ENCODE peak calls at places on chromosomes 13 and 19, in seven cellular contexts. One of them, this sample, is unnamed.

GRCh38 chr19:3507371-3508120 is 1.4 kb downstream of the FZR1 start:
- DNase-seq in progenitor cell of endocrine pancreas: no peak
- DNase-seq in activated CD4-positive, alpha-beta T cell treated with anti-CD3 and anti-CD28 coated beads for 24 hours: no peak
- DNase-seq in nephron progenitor cell: peak
- DNase-seq in stimulated activated CD4-positive, alpha-beta T cell treated with anti-CD3 and anti-CD28 coated beads, Interleukin-4, amount 100 ng/mL, for 1 hour: peak
- DNase-seq in activated CD8-positive, alpha-beta memory T cell treated with anti-CD3 and anti-CD28 coated beads for 4 hours: no peak
- DNase-seq in body of pancreas: peak
- DNase-seq in this sample: no peak

GRCh38 chr19:40445945-40446784 is 2.0 kb upstream of the SERTAD3 start:
- DNase-seq in body of pancreas: no peak
- DNase-seq in activated CD8-positive, alpha-beta memory T cell treated with anti-CD3 and anti-CD28 coated beads for 4 hours: no peak
- DNase-seq in stimulated activated CD4-positive, alpha-beta T cell treated with anti-CD3 and anti-CD28 coated beads, Interleukin-4, amount 100 ng/mL, for 1 hour: no peak
- DNase-seq in activated CD4-positive, alpha-beta T cell treated with anti-CD3 and anti-CD28 coated beads for 24 hours: no peak
- DNase-seq in nephron progenitor cell: peak
- DNase-seq in progenitor cell of endocrine pancreas: no peak
- DNase-seq in this sample: no peak

GRCh38 chr13:20997301-20998061 is 63.9 kb downstream of the LATS2 start:
- DNase-seq in nephron progenitor cell: no peak
- DNase-seq in body of pancreas: no peak
- DNase-seq in activated CD8-positive, alpha-beta memory T cell treated with anti-CD3 and anti-CD28 coated beads for 4 hours: no peak
- DNase-seq in stimulated activated CD4-positive, alpha-beta T cell treated with anti-CD3 and anti-CD28 coated beads, Interleukin-4, amount 100 ng/mL, for 1 hour: no peak
- DNase-seq in progenitor cell of endocrine pancreas: no peak
- DNase-seq in activated CD4-positive, alpha-beta T cell treated with anti-CD3 and anti-CD28 coated beads for 24 hours: no peak
- DNase-seq in this sample: no peak

GRCh38 chr19:18730885-18731513 is 47.5 kb downstream of the CRTC1 start:
- DNase-seq in body of pancreas: no peak
- DNase-seq in activated CD4-positive, alpha-beta T cell treated with anti-CD3 and anti-CD28 coated beads for 24 hours: no peak
- DNase-seq in nephron progenitor cell: no peak
- DNase-seq in progenitor cell of endocrine pancreas: no peak
- DNase-seq in stimulated activated CD4-positive, alpha-beta T cell treated with anti-CD3 and anti-CD28 coated beads, Interleukin-4, amount 100 ng/mL, for 1 hour: no peak
- DNase-seq in activated CD8-positive, alpha-beta memory T cell treated with anti-CD3 and anti-CD28 coated beads for 4 hours: no peak
- DNase-seq in this sample: no peak

GRCh38 chr19:15418112-15418587 is 638 bp downstream of the AKAP8L start:
- DNase-seq in body of pancreas: peak
- DNase-seq in activated CD4-positive, alpha-beta T cell treated with anti-CD3 and anti-CD28 coated beads for 24 hours: no peak
- DNase-seq in activated CD8-positive, alpha-beta memory T cell treated with anti-CD3 and anti-CD28 coated beads for 4 hours: no peak
- DNase-seq in nephron progenitor cell: no peak
- DNase-seq in stimulated activated CD4-positive, alpha-beta T cell treated with anti-CD3 and anti-CD28 coated beads, Interleukin-4, amount 100 ng/mL, for 1 hour: peak
- DNase-seq in progenitor cell of endocrine pancreas: no peak
- DNase-seq in this sample: peak

GRCh38 chr19:30212574-30212973 is 159.6 kb upstream of the ZNF536 start:
- DNase-seq in body of pancreas: no peak
- DNase-seq in activated CD4-positive, alpha-beta T cell treated with anti-CD3 and anti-CD28 coated beads for 24 hours: no peak
- DNase-seq in stimulated activated CD4-positive, alpha-beta T cell treated with anti-CD3 and anti-CD28 coated beads, Interleukin-4, amount 100 ng/mL, for 1 hour: no peak
- DNase-seq in nephron progenitor cell: no peak
- DNase-seq in progenitor cell of endocrine pancreas: no peak
- DNase-seq in activated CD8-positive, alpha-beta memory T cell treated with anti-CD3 and anti-CD28 coated beads for 4 hours: no peak
- DNase-seq in this sample: no peak

GRCh38 chr19:367963-368623 is 23.5 kb upstream of the MIER2 start:
- DNase-seq in progenitor cell of endocrine pancreas: no peak
- DNase-seq in stimulated activated CD4-positive, alpha-beta T cell treated with anti-CD3 and anti-CD28 coated beads, Interleukin-4, amount 100 ng/mL, for 1 hour: no peak
- DNase-seq in body of pancreas: no peak
- DNase-seq in nephron progenitor cell: no peak
- DNase-seq in activated CD8-positive, alpha-beta memory T cell treated with anti-CD3 and anti-CD28 coated beads for 4 hours: no peak
- DNase-seq in activated CD4-positive, alpha-beta T cell treated with anti-CD3 and anti-CD28 coated beads for 24 hours: no peak
- DNase-seq in this sample: no peak

GRCh38 chr19:31706131-31706530 is 356.9 kb upstream of the TSHZ3 start:
- DNase-seq in activated CD8-positive, alpha-beta memory T cell treated with anti-CD3 and anti-CD28 coated beads for 4 hours: no peak
- DNase-seq in progenitor cell of endocrine pancreas: no peak
- DNase-seq in activated CD4-positive, alpha-beta T cell treated with anti-CD3 and anti-CD28 coated beads for 24 hours: no peak
- DNase-seq in nephron progenitor cell: no peak
- DNase-seq in body of pancreas: no peak
- DNase-seq in stimulated activated CD4-positive, alpha-beta T cell treated with anti-CD3 and anti-CD28 coated beads, Interleukin-4, amount 100 ng/mL, for 1 hour: no peak
- DNase-seq in this sample: no peak

GRCh38 chr19:21604351-21604926 is 99.0 kb downstream of the ZNF429 start:
- DNase-seq in activated CD4-positive, alpha-beta T cell treated with anti-CD3 and anti-CD28 coated beads for 24 hours: no peak
- DNase-seq in nephron progenitor cell: no peak
- DNase-seq in progenitor cell of endocrine pancreas: no peak
- DNase-seq in body of pancreas: peak
- DNase-seq in stimulated activated CD4-positive, alpha-beta T cell treated with anti-CD3 and anti-CD28 coated beads, Interleukin-4, amount 100 ng/mL, for 1 hour: no peak
- DNase-seq in activated CD8-positive, alpha-beta memory T cell treated with anti-CD3 and anti-CD28 coated beads for 4 hours: no peak
- DNase-seq in this sample: no peak

GRCh38 chr19:44076325-44076724 is 4.4 kb downstream of the ZNF284 start:
- DNase-seq in activated CD8-positive, alpha-beta memory T cell treated with anti-CD3 and anti-CD28 coated beads for 4 hours: no peak
- DNase-seq in progenitor cell of endocrine pancreas: no peak
- DNase-seq in nephron progenitor cell: no peak
- DNase-seq in stimulated activated CD4-positive, alpha-beta T cell treated with anti-CD3 and anti-CD28 coated beads, Interleukin-4, amount 100 ng/mL, for 1 hour: no peak
- DNase-seq in activated CD4-positive, alpha-beta T cell treated with anti-CD3 and anti-CD28 coated beads for 24 hours: no peak
- DNase-seq in body of pancreas: no peak
- DNase-seq in this sample: no peak

GRCh38 chr19:13640611-13641010 is 123.7 kb upstream of the MRI1 start:
- DNase-seq in body of pancreas: no peak
- DNase-seq in activated CD4-positive, alpha-beta T cell treated with anti-CD3 and anti-CD28 coated beads for 24 hours: no peak
- DNase-seq in stimulated activated CD4-positive, alpha-beta T cell treated with anti-CD3 and anti-CD28 coated beads, Interleukin-4, amount 100 ng/mL, for 1 hour: no peak
- DNase-seq in activated CD8-positive, alpha-beta memory T cell treated with anti-CD3 and anti-CD28 coated beads for 4 hours: no peak
- DNase-seq in nephron progenitor cell: no peak
- DNase-seq in progenitor cell of endocrine pancreas: no peak
- DNase-seq in this sample: no peak

GRCh38 chr13:30774214-30774730 is 38.9 kb downstream of the ALOX5AP start:
- DNase-seq in progenitor cell of endocrine pancreas: no peak
- DNase-seq in activated CD8-positive, alpha-beta memory T cell treated with anti-CD3 and anti-CD28 coated beads for 4 hours: no peak
- DNase-seq in body of pancreas: no peak
- DNase-seq in stimulated activated CD4-positive, alpha-beta T cell treated with anti-CD3 and anti-CD28 coated beads, Interleukin-4, amount 100 ng/mL, for 1 hour: no peak
- DNase-seq in activated CD4-positive, alpha-beta T cell treated with anti-CD3 and anti-CD28 coated beads for 24 hours: no peak
- DNase-seq in nephron progenitor cell: no peak
- DNase-seq in this sample: no peak

This sample was measured in BE2C.